ENCODE peak calls at places on chromosomes 11 and 22, in eight cellular contexts. One of them, this sample, is unnamed.

GRCh38 chr11:63682045-63682915 is 980 bp downstream of the RTN3 start:
- DNase-seq in coronary artery: no peak
- DNase-seq in sigmoid colon: peak; percentile 67
- DNase-seq in cardiac muscle cell: peak; percentile 44
- DNase-seq in vagina: no peak
- DNase-seq in thyroid gland: peak; percentile 38
- DNase-seq in right cardiac atrium: peak; percentile 66
- DNase-seq in pancreas: no peak
- DNase-seq in this sample: peak; percentile 49

GRCh38 chr11:50423208-50423607 is 390.5 kb downstream of the OR4C45 start:
- DNase-seq in pancreas: no peak
- DNase-seq in cardiac muscle cell: no peak
- DNase-seq in coronary artery: no peak
- DNase-seq in sigmoid colon: no peak
- DNase-seq in vagina: no peak
- DNase-seq in thyroid gland: no peak
- DNase-seq in right cardiac atrium: no peak
- DNase-seq in this sample: no peak

GRCh38 chr11:131748146-131749050 is 378.0 kb downstream of the NTM start:
- DNase-seq in thyroid gland: peak; percentile 51
- DNase-seq in coronary artery: peak; percentile 31
- DNase-seq in cardiac muscle cell: peak; percentile 76
- DNase-seq in sigmoid colon: peak; percentile 72
- DNase-seq in pancreas: no peak
- DNase-seq in vagina: no peak
- DNase-seq in right cardiac atrium: peak; percentile 72
- DNase-seq in this sample: peak; percentile 78

GRCh38 chr11:127804775-127805446 is 782.4 kb downstream of the ETS1 start:
- DNase-seq in cardiac muscle cell: no peak
- DNase-seq in thyroid gland: no peak
- DNase-seq in sigmoid colon: no peak
- DNase-seq in right cardiac atrium: no peak
- DNase-seq in pancreas: no peak
- DNase-seq in coronary artery: no peak
- DNase-seq in vagina: no peak
- DNase-seq in this sample: no peak

GRCh38 chr22:17205432-17205831 is 13.8 kb downstream of the ADA2 start:
- DNase-seq in thyroid gland: no peak
- DNase-seq in coronary artery: no peak
- DNase-seq in cardiac muscle cell: no peak
- DNase-seq in pancreas: no peak
- DNase-seq in right cardiac atrium: no peak
- DNase-seq in vagina: no peak
- DNase-seq in sigmoid colon: no peak
- DNase-seq in this sample: no peak

GRCh38 chr11:85922367-85922766 is 67.2 kb downstream of the CCDC83 start:
- DNase-seq in pancreas: no peak
- DNase-seq in cardiac muscle cell: no peak
- DNase-seq in coronary artery: no peak
- DNase-seq in sigmoid colon: no peak
- DNase-seq in vagina: no peak
- DNase-seq in right cardiac atrium: no peak
- DNase-seq in thyroid gland: no peak
- DNase-seq in this sample: no peak

GRCh38 chr11:75371930-75372876 is 20.7 kb upstream of the ARRB1 start:
- DNase-seq in thyroid gland: no peak
- DNase-seq in vagina: no peak
- DNase-seq in pancreas: no peak
- DNase-seq in coronary artery: no peak
- DNase-seq in right cardiac atrium: no peak
- DNase-seq in sigmoid colon: no peak
- DNase-seq in cardiac muscle cell: no peak
- DNase-seq in this sample: no peak

GRCh38 chr22:45994516-45995404 is 17.8 kb upstream of the WNT7B start:
- DNase-seq in cardiac muscle cell: peak; percentile 78
- DNase-seq in thyroid gland: peak; percentile 75
- DNase-seq in vagina: no peak
- DNase-seq in pancreas: peak; percentile 95
- DNase-seq in sigmoid colon: peak; percentile 91
- DNase-seq in coronary artery: no peak
- DNase-seq in right cardiac atrium: peak; percentile 96
- DNase-seq in this sample: peak; percentile 87

GRCh38 chr11:67441731-67442401 is 1.4 kb downstream of the CORO1B start:
- DNase-seq in thyroid gland: no peak
- DNase-seq in pancreas: peak; percentile 79
- DNase-seq in sigmoid colon: no peak
- DNase-seq in coronary artery: no peak
- DNase-seq in vagina: no peak
- DNase-seq in right cardiac atrium: peak; percentile 73
- DNase-seq in cardiac muscle cell: no peak
- DNase-seq in this sample: no peak
- H3K4me3 ChIP-seq in thyroid gland: no peak overlapping the region
- H3K4me3 ChIP-seq in pancreas: no peak overlapping the region
- H3K4me3 ChIP-seq in sigmoid colon: no peak overlapping the region
- H3K4me3 ChIP-seq in coronary artery: peak overlapping the region; percentile 79
- H3K4me3 ChIP-seq in vagina: no peak overlapping the region
- H3K4me3 ChIP-seq in right cardiac atrium: no peak overlapping the region
- H3K4me3 ChIP-seq in cardiac muscle cell: no peak overlapping the region
- H3K4me3 ChIP-seq in this sample: no peak overlapping the region

DNA sequence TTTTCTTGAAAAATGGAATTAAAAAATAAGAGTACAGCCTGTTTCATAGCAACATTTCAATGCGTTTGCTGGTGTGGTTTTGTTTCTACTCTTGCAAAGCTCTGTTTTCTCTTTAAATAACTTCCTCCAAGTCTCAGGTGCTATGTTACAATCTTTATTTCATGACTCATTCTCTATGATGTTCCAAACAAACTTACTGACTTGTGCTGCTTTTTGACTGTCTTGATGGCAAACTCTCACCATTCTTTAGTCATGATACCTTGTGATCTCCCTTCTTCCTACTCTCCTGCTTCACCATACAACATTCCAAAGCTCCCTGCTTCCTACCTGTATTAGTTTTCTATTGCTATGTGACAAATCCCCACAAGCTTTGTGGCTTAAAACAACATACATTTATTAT is 166.1 kb downstream of the C11orf91 start:
- DNase-seq in right cardiac atrium: no peak
- DNase-seq in thyroid gland: no peak
- DNase-seq in pancreas: no peak
- DNase-seq in cardiac muscle cell: no peak
- DNase-seq in vagina: no peak
- DNase-seq in coronary artery: no peak
- DNase-seq in sigmoid colon: no peak
- DNase-seq in this sample: no peak
- H3K27ac ChIP-seq in right cardiac atrium: no peak overlapping the region
- H3K27ac ChIP-seq in thyroid gland: no peak overlapping the region
- H3K27ac ChIP-seq in pancreas: no peak overlapping the region
- H3K27ac ChIP-seq in cardiac muscle cell: no peak overlapping the region
- H3K27ac ChIP-seq in vagina: no peak overlapping the region
- H3K27ac ChIP-seq in coronary artery: no peak overlapping the region
- H3K27ac ChIP-seq in sigmoid colon: no peak overlapping the region
- H3K27ac ChIP-seq in this sample: no peak overlapping the region

DNA sequence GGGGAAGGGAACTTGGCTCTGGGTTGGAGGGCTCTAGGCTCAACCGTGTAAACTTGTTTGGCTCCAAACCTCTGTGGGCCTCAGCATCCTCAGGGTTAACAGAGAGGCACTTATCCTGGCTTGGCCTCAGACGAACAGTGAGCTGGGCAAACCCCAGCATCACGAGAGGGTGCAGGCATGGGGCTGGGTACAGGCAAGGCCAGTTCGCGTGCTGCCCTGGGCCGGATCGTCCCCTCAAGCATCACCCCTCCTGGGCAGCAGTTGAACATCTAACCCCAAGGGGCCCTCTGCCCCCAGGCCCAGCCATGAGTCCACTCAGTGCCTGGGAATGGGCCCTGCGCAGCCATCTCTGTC is 1.9 kb downstream of the EHBP1L1 start:
- DNase-seq in coronary artery: no peak
- DNase-seq in vagina: no peak
- DNase-seq in right cardiac atrium: peak; percentile 72
- DNase-seq in sigmoid colon: peak; percentile 81
- DNase-seq in pancreas: no peak
- DNase-seq in thyroid gland: no peak
- DNase-seq in cardiac muscle cell: no peak
- DNase-seq in this sample: no peak
- H3K4me3 ChIP-seq in coronary artery: peak overlapping the region; percentile 98
- H3K4me3 ChIP-seq in vagina: peak overlapping the region; percentile 98
- H3K4me3 ChIP-seq in right cardiac atrium: no peak overlapping the region
- H3K4me3 ChIP-seq in sigmoid colon: peak overlapping the region; percentile 87
- H3K4me3 ChIP-seq in pancreas: no peak overlapping the region
- H3K4me3 ChIP-seq in thyroid gland: no peak overlapping the region
- H3K4me3 ChIP-seq in cardiac muscle cell: no peak overlapping the region
- H3K4me3 ChIP-seq in this sample: peak overlapping the region; percentile 86

GRCh38 chr22:32622762-32623147 is 148.1 kb downstream of the FBXO7 start:
- DNase-seq in cardiac muscle cell: peak; percentile 30
- DNase-seq in coronary artery: no peak
- DNase-seq in sigmoid colon: no peak
- DNase-seq in thyroid gland: no peak
- DNase-seq in right cardiac atrium: no peak
- DNase-seq in vagina: no peak
- DNase-seq in pancreas: no peak
- DNase-seq in this sample: no peak
- H3K27ac ChIP-seq in cardiac muscle cell: peak overlapping the region; percentile 100
- H3K27ac ChIP-seq in coronary artery: peak overlapping the region; percentile 87
- H3K27ac ChIP-seq in sigmoid colon: peak overlapping the region; percentile 72
- H3K27ac ChIP-seq in thyroid gland: peak overlapping the region; percentile 89
- H3K27ac ChIP-seq in right cardiac atrium: peak overlapping the region; percentile 97
- H3K27ac ChIP-seq in vagina: peak overlapping the region; percentile 93
- H3K27ac ChIP-seq in pancreas: no peak overlapping the region
- H3K27ac ChIP-seq in this sample: peak overlapping the region; percentile 23

GRCh38 chr11:13189561-13190435 is 87.8 kb upstream of the BMAL1 start:
- DNase-seq in sigmoid colon: no peak
- DNase-seq in vagina: no peak
- DNase-seq in coronary artery: no peak
- DNase-seq in cardiac muscle cell: no peak
- DNase-seq in thyroid gland: no peak
- DNase-seq in right cardiac atrium: no peak
- DNase-seq in pancreas: no peak
- DNase-seq in this sample: no peak

GRCh38 chr11:13183094-13183825 is 94.3 kb upstream of the BMAL1 start:
- DNase-seq in sigmoid colon: no peak
- DNase-seq in pancreas: no peak
- DNase-seq in right cardiac atrium: no peak
- DNase-seq in coronary artery: no peak
- DNase-seq in thyroid gland: no peak
- DNase-seq in cardiac muscle cell: peak; percentile 40
- DNase-seq in vagina: no peak
- DNase-seq in this sample: no peak

GRCh38 chr11:13188179-13188578 is 89.4 kb upstream of the BMAL1 start:
- DNase-seq in vagina: no peak
- DNase-seq in cardiac muscle cell: no peak
- DNase-seq in coronary artery: no peak
- DNase-seq in thyroid gland: no peak
- DNase-seq in sigmoid colon: no peak
- DNase-seq in right cardiac atrium: no peak
- DNase-seq in pancreas: no peak
- DNase-seq in this sample: no peak

GRCh38 chr11:13184295-13184794 is 93.2 kb upstream of the BMAL1 start:
- DNase-seq in right cardiac atrium: no peak
- DNase-seq in pancreas: no peak
- DNase-seq in coronary artery: no peak
- DNase-seq in vagina: no peak
- DNase-seq in cardiac muscle cell: no peak
- DNase-seq in sigmoid colon: no peak
- DNase-seq in thyroid gland: no peak
- DNase-seq in this sample: no peak

GRCh38 chr11:13183826-13184196 is 93.8 kb upstream of the BMAL1 start:
- DNase-seq in vagina: no peak
- DNase-seq in thyroid gland: no peak
- DNase-seq in coronary artery: no peak
- DNase-seq in pancreas: no peak
- DNase-seq in sigmoid colon: no peak
- DNase-seq in right cardiac atrium: no peak
- DNase-seq in cardiac muscle cell: no peak
- DNase-seq in this sample: no peak
- H3K4me3 ChIP-seq in vagina: no peak overlapping the region
- H3K4me3 ChIP-seq in thyroid gland: no peak overlapping the region
- H3K4me3 ChIP-seq in coronary artery: no peak overlapping the region
- H3K4me3 ChIP-seq in pancreas: no peak overlapping the region
- H3K4me3 ChIP-seq in sigmoid colon: no peak overlapping the region
- H3K4me3 ChIP-seq in right cardiac atrium: no peak overlapping the region
- H3K4me3 ChIP-seq in cardiac muscle cell: no peak overlapping the region
- H3K4me3 ChIP-seq in this sample: peak overlapping the region; percentile 35

GRCh38 chr22:38742176-38742942 is 13.4 kb downstream of the SUN2 start:
- DNase-seq in thyroid gland: no peak
- DNase-seq in coronary artery: no peak
- DNase-seq in sigmoid colon: no peak
- DNase-seq in vagina: no peak
- DNase-seq in cardiac muscle cell: no peak
- DNase-seq in right cardiac atrium: peak; percentile 43
- DNase-seq in pancreas: peak; percentile 54
- DNase-seq in this sample: no peak
- H3K27ac ChIP-seq in thyroid gland: no peak overlapping the region
- H3K27ac ChIP-seq in coronary artery: no peak overlapping the region
- H3K27ac ChIP-seq in sigmoid colon: no peak overlapping the region
- H3K27ac ChIP-seq in vagina: no peak overlapping the region
- H3K27ac ChIP-seq in cardiac muscle cell: no peak overlapping the region
- H3K27ac ChIP-seq in right cardiac atrium: no peak overlapping the region
- H3K27ac ChIP-seq in pancreas: no peak overlapping the region
- H3K27ac ChIP-seq in this sample: peak overlapping the region; percentile 77